ENCODE peak calls at places on chromosomes 6 and 20, in five cellular contexts. One of them, this sample, is unnamed.

GRCh38 chr6:70385931-70386330 is 27.4 kb upstream of the FAM135A start:
- DNase-seq in mesenchymal stem cell: no peak
- DNase-seq in CD4-positive, CD25-positive, alpha-beta regulatory T cell: no peak
- DNase-seq in kidney epithelial cell: no peak
- DNase-seq in cardiac muscle cell: no peak
- DNase-seq in this sample: no peak

GRCh38 chr6:35764238-35764896 is 12.0 kb upstream of the CLPSL2 start:
- DNase-seq in mesenchymal stem cell: no peak
- DNase-seq in CD4-positive, CD25-positive, alpha-beta regulatory T cell: no peak
- DNase-seq in cardiac muscle cell: peak; percentile 36
- DNase-seq in kidney epithelial cell: no peak
- DNase-seq in this sample: no peak

GRCh38 chr6:169047345-169047744 is 206.3 kb downstream of the THBS2 start:
- DNase-seq in mesenchymal stem cell: no peak
- DNase-seq in CD4-positive, CD25-positive, alpha-beta regulatory T cell: no peak
- DNase-seq in kidney epithelial cell: no peak
- DNase-seq in cardiac muscle cell: no peak
- DNase-seq in this sample: no peak

GRCh38 chr6:105493776-105494175 is 90.9 kb upstream of the PREP start:
- DNase-seq in kidney epithelial cell: no peak
- DNase-seq in CD4-positive, CD25-positive, alpha-beta regulatory T cell: no peak
- DNase-seq in cardiac muscle cell: no peak
- DNase-seq in mesenchymal stem cell: no peak
- DNase-seq in this sample: no peak

GRCh38 chr6:55379895-55380294 is 52.6 kb downstream of the GFRAL start:
- DNase-seq in CD4-positive, CD25-positive, alpha-beta regulatory T cell: no peak
- DNase-seq in mesenchymal stem cell: peak; percentile 24
- DNase-seq in kidney epithelial cell: no peak
- DNase-seq in cardiac muscle cell: no peak
- DNase-seq in this sample: no peak

GRCh38 chr20:913306-913849 is 2.8 kb downstream of the ANGPT4 start:
- DNase-seq in cardiac muscle cell: no peak
- DNase-seq in mesenchymal stem cell: no peak
- DNase-seq in kidney epithelial cell: no peak
- DNase-seq in CD4-positive, CD25-positive, alpha-beta regulatory T cell: no peak
- DNase-seq in this sample: no peak

GRCh38 chr20:23205221-23205620 is 119.1 kb upstream of the CD93 start:
- DNase-seq in kidney epithelial cell: no peak
- DNase-seq in mesenchymal stem cell: no peak
- DNase-seq in cardiac muscle cell: no peak
- DNase-seq in CD4-positive, CD25-positive, alpha-beta regulatory T cell: no peak
- DNase-seq in this sample: no peak

GRCh38 chr6:137416376-137417109 is 77.7 kb downstream of the OLIG3 start:
- DNase-seq in cardiac muscle cell: peak; percentile 46
- DNase-seq in CD4-positive, CD25-positive, alpha-beta regulatory T cell: no peak
- DNase-seq in mesenchymal stem cell: peak; percentile 74
- DNase-seq in kidney epithelial cell: no peak
- DNase-seq in this sample: no peak

GRCh38 chr6:139508023-139508422 is 133.6 kb upstream of the CITED2 start:
- DNase-seq in kidney epithelial cell: no peak
- DNase-seq in mesenchymal stem cell: peak; percentile 23
- DNase-seq in CD4-positive, CD25-positive, alpha-beta regulatory T cell: no peak
- DNase-seq in cardiac muscle cell: no peak
- DNase-seq in this sample: no peak

GRCh38 chr6:47665112-47665511 is 33.3 kb upstream of the ADGRF4 start:
- DNase-seq in CD4-positive, CD25-positive, alpha-beta regulatory T cell: no peak
- DNase-seq in mesenchymal stem cell: no peak
- DNase-seq in kidney epithelial cell: no peak
- DNase-seq in cardiac muscle cell: no peak
- DNase-seq in this sample: no peak

GRCh38 chr20:17024513-17025105 is 202.2 kb upstream of the PCSK2 start:
- DNase-seq in CD4-positive, CD25-positive, alpha-beta regulatory T cell: no peak
- DNase-seq in cardiac muscle cell: no peak
- DNase-seq in mesenchymal stem cell: peak; percentile 61
- DNase-seq in kidney epithelial cell: peak; percentile 5
- DNase-seq in this sample: no peak

GRCh38 chr20:11687546-11688292 is 230.0 kb upstream of the BTBD3 start:
- DNase-seq in cardiac muscle cell: no peak
- DNase-seq in CD4-positive, CD25-positive, alpha-beta regulatory T cell: no peak
- DNase-seq in kidney epithelial cell: peak; percentile 69
- DNase-seq in mesenchymal stem cell: no peak
- DNase-seq in this sample: peak; percentile 43

GRCh38 chr20:53091789-53092188 is 119.6 kb downstream of the TSHZ2 start:
- DNase-seq in CD4-positive, CD25-positive, alpha-beta regulatory T cell: no peak
- DNase-seq in mesenchymal stem cell: no peak
- DNase-seq in kidney epithelial cell: no peak
- DNase-seq in cardiac muscle cell: no peak
- DNase-seq in this sample: no peak

GRCh38 chr6:140809694-140810101 is 1323.0 kb upstream of the GJE1 start:
- DNase-seq in CD4-positive, CD25-positive, alpha-beta regulatory T cell: no peak
- DNase-seq in kidney epithelial cell: no peak
- DNase-seq in mesenchymal stem cell: peak; percentile 59
- DNase-seq in cardiac muscle cell: no peak
- DNase-seq in this sample: no peak

GRCh38 chr6:25706314-25707014 is 48.1 kb upstream of the SLC17A4 start:
- DNase-seq in CD4-positive, CD25-positive, alpha-beta regulatory T cell: no peak
- DNase-seq in kidney epithelial cell: no peak
- DNase-seq in cardiac muscle cell: peak; percentile 53
- DNase-seq in mesenchymal stem cell: peak; percentile 2
- DNase-seq in this sample: no peak

GRCh38 chr6:51929934-51930574 is 157.4 kb downstream of the PKHD1 start:
- DNase-seq in mesenchymal stem cell: no peak
- DNase-seq in kidney epithelial cell: no peak
- DNase-seq in cardiac muscle cell: no peak
- DNase-seq in CD4-positive, CD25-positive, alpha-beta regulatory T cell: no peak
- DNase-seq in this sample: no peak

GRCh38 chr6:4253604-4254211 is 118.3 kb upstream of the ECI2 start:
- DNase-seq in cardiac muscle cell: no peak
- DNase-seq in kidney epithelial cell: no peak
- DNase-seq in mesenchymal stem cell: peak; percentile 82
- DNase-seq in CD4-positive, CD25-positive, alpha-beta regulatory T cell: no peak
- DNase-seq in this sample: no peak

GRCh38 chr6:52390361-52390727 is 28.4 kb downstream of the PAQR8 start:
- DNase-seq in cardiac muscle cell: no peak
- DNase-seq in kidney epithelial cell: peak; percentile 62
- DNase-seq in mesenchymal stem cell: peak; percentile 78
- DNase-seq in CD4-positive, CD25-positive, alpha-beta regulatory T cell: peak; percentile 82
- DNase-seq in this sample: no peak

GRCh38 chr6:167707686-167708500 is 118.8 kb upstream of the AFDN start:
- DNase-seq in kidney epithelial cell: peak; percentile 35
- DNase-seq in CD4-positive, CD25-positive, alpha-beta regulatory T cell: no peak
- DNase-seq in mesenchymal stem cell: no peak
- DNase-seq in cardiac muscle cell: no peak
- DNase-seq in this sample: no peak

GRCh38 chr6:29675561-29675960 is 5.4 kb downstream of the ZFP57 start:
- DNase-seq in CD4-positive, CD25-positive, alpha-beta regulatory T cell: no peak
- DNase-seq in cardiac muscle cell: no peak
- DNase-seq in kidney epithelial cell: no peak
- DNase-seq in mesenchymal stem cell: no peak
- DNase-seq in this sample: no peak

GRCh38 chr6:2963756-2964155 is 7.6 kb downstream of the SERPINB6 start:
- DNase-seq in kidney epithelial cell: no peak
- DNase-seq in mesenchymal stem cell: no peak
- DNase-seq in CD4-positive, CD25-positive, alpha-beta regulatory T cell: no peak
- DNase-seq in cardiac muscle cell: no peak
- DNase-seq in this sample: no peak

GRCh38 chr20:61163027-61163426 is 89.0 kb upstream of the CDH4 start:
- DNase-seq in CD4-positive, CD25-positive, alpha-beta regulatory T cell: no peak
- DNase-seq in cardiac muscle cell: no peak
- DNase-seq in kidney epithelial cell: no peak
- DNase-seq in mesenchymal stem cell: no peak
- DNase-seq in this sample: no peak

GRCh38 chr20:9360427-9360826 is 154.0 kb upstream of the LAMP5 start:
- DNase-seq in mesenchymal stem cell: no peak
- DNase-seq in kidney epithelial cell: no peak
- DNase-seq in cardiac muscle cell: no peak
- DNase-seq in CD4-positive, CD25-positive, alpha-beta regulatory T cell: no peak
- DNase-seq in this sample: no peak

GRCh38 chr20:32325706-32326506 is 32.2 kb upstream of the ASXL1 start:
- DNase-seq in kidney epithelial cell: no peak
- DNase-seq in CD4-positive, CD25-positive, alpha-beta regulatory T cell: no peak
- DNase-seq in cardiac muscle cell: no peak
- DNase-seq in mesenchymal stem cell: peak; percentile 86
- DNase-seq in this sample: no peak

GRCh38 chr20:48384147-48384818 is 443.5 kb downstream of the PREX1 start:
- DNase-seq in cardiac muscle cell: no peak
- DNase-seq in kidney epithelial cell: no peak
- DNase-seq in CD4-positive, CD25-positive, alpha-beta regulatory T cell: no peak
- DNase-seq in mesenchymal stem cell: no peak
- DNase-seq in this sample: no peak

GRCh38 chr20:42978184-42978974 is 211.3 kb downstream of the PTPRT start:
- DNase-seq in CD4-positive, CD25-positive, alpha-beta regulatory T cell: no peak
- DNase-seq in cardiac muscle cell: no peak
- DNase-seq in mesenchymal stem cell: no peak
- DNase-seq in kidney epithelial cell: no peak
- DNase-seq in this sample: no peak

GRCh38 chr6:118306640-118307238 is 241.4 kb upstream of the PLN start:
- DNase-seq in cardiac muscle cell: no peak
- DNase-seq in kidney epithelial cell: no peak
- DNase-seq in mesenchymal stem cell: no peak
- DNase-seq in CD4-positive, CD25-positive, alpha-beta regulatory T cell: no peak
- DNase-seq in this sample: no peak

GRCh38 chr6:109449789-109450673 is 5.5 kb downstream of the MICAL1 start:
- DNase-seq in CD4-positive, CD25-positive, alpha-beta regulatory T cell: peak; percentile 51
- DNase-seq in mesenchymal stem cell: no peak
- DNase-seq in cardiac muscle cell: no peak
- DNase-seq in kidney epithelial cell: no peak
- DNase-seq in this sample: no peak

GRCh38 chr20:8780926-8781325 is 288.0 kb upstream of the PLCB4 start:
- DNase-seq in cardiac muscle cell: no peak
- DNase-seq in mesenchymal stem cell: no peak
- DNase-seq in kidney epithelial cell: no peak
- DNase-seq in CD4-positive, CD25-positive, alpha-beta regulatory T cell: no peak
- DNase-seq in this sample: no peak

GRCh38 chr6:42338573-42339218 is 113.0 kb downstream of the TRERF1 start:
- DNase-seq in cardiac muscle cell: no peak
- DNase-seq in mesenchymal stem cell: peak; percentile 98
- DNase-seq in CD4-positive, CD25-positive, alpha-beta regulatory T cell: no peak
- DNase-seq in kidney epithelial cell: peak; percentile 87
- DNase-seq in this sample: no peak

DNA sequence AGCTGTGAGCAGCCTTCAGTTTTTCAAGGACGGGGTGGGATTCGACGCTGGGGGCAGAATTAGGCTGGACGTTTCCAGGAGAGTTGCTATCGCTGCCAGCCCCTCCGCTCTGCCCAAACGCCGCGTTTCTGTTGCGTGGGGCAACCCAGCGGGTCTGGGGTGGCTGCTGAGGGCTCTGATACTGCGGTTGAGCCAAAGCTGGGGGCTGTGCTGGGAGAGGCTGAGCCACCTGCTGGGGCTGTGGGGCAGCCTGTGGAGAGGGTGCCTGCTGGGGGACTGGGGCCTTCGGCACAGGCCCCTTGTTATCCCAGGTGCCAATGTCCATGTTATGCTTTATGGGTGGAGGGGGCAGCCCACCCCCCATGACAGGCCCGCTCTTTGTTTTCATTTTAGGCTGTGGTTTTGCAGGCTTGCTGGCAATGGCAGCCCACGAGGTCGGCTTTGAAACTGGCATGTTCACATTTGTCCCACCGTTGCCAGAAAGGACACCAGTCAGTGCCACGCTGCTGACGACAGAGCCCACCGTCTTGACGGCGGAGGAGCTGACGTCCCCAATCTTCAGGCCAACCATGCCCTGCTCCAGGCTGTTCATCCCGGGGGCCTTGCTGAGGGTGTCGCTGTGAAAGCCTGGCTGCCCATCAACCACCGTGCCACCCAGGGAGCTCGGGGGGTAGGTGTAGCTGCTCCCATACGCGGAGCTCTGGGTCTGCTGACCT is 13.0 kb downstream of the YTHDF1 start:
- DNase-seq in cardiac muscle cell: no peak
- DNase-seq in mesenchymal stem cell: no peak
- DNase-seq in CD4-positive, CD25-positive, alpha-beta regulatory T cell: no peak
- DNase-seq in kidney epithelial cell: no peak
- DNase-seq in this sample: no peak
- H3K36me3 ChIP-seq in cardiac muscle cell: peaks cover 27% of the 10 kb centered on the region
- H3K36me3 ChIP-seq in mesenchymal stem cell: peaks cover 65% of the 10 kb centered on the region
- H3K36me3 ChIP-seq in CD4-positive, CD25-positive, alpha-beta regulatory T cell: peaks cover 66% of the 10 kb centered on the region
- H3K36me3 ChIP-seq in kidney epithelial cell: peaks cover 2% of the 10 kb centered on the region
- H3K36me3 ChIP-seq in this sample: peaks cover 33% of the 10 kb centered on the region

DNA sequence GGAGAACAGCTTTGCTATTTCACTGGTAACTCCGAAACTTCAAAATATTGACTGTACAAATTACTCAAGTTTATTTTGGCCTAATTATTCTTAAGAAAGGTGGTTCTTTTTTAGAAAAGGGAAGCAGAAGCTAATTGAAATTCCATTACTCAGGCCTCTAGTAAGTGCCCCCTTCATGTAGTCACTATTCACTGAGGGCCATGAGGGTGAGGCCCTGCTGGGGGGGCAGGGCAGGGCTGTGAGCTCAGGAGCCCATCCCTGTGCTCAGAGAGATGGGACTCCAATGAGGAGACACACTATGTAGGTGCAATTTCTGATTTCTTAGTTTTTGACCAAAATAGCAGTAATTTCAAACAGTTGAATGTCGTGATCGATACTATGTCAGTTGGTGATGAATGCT is 139.8 kb downstream of the MAP3K4 start:
- DNase-seq in mesenchymal stem cell: no peak
- DNase-seq in kidney epithelial cell: no peak
- DNase-seq in cardiac muscle cell: no peak
- DNase-seq in CD4-positive, CD25-positive, alpha-beta regulatory T cell: no peak
- DNase-seq in this sample: no peak
- H3K36me3 ChIP-seq in mesenchymal stem cell: peaks cover 76% of the 10 kb centered on the region
- H3K36me3 ChIP-seq in kidney epithelial cell: no peaks in the 10 kb centered on the region
- H3K36me3 ChIP-seq in cardiac muscle cell: peaks cover 5% of the 10 kb centered on the region
- H3K36me3 ChIP-seq in CD4-positive, CD25-positive, alpha-beta regulatory T cell: peaks cover 10% of the 10 kb centered on the region
- H3K36me3 ChIP-seq in this sample: no peaks in the 10 kb centered on the region

GRCh38 chr20:50151034-50151743 is 2.3 kb downstream of the PEDS1 start:
- DNase-seq in mesenchymal stem cell: peak; percentile 38
- DNase-seq in CD4-positive, CD25-positive, alpha-beta regulatory T cell: no peak
- DNase-seq in cardiac muscle cell: no peak
- DNase-seq in kidney epithelial cell: no peak
- DNase-seq in this sample: peak; percentile 60
- H3K36me3 ChIP-seq in mesenchymal stem cell: peaks cover 41% of the 10 kb centered on the region
- H3K36me3 ChIP-seq in CD4-positive, CD25-positive, alpha-beta regulatory T cell: peaks cover 7% of the 10 kb centered on the region
- H3K36me3 ChIP-seq in cardiac muscle cell: no peaks in the 10 kb centered on the region
- H3K36me3 ChIP-seq in kidney epithelial cell: no peaks in the 10 kb centered on the region
- H3K36me3 ChIP-seq in this sample: no peaks in the 10 kb centered on the region

DNA sequence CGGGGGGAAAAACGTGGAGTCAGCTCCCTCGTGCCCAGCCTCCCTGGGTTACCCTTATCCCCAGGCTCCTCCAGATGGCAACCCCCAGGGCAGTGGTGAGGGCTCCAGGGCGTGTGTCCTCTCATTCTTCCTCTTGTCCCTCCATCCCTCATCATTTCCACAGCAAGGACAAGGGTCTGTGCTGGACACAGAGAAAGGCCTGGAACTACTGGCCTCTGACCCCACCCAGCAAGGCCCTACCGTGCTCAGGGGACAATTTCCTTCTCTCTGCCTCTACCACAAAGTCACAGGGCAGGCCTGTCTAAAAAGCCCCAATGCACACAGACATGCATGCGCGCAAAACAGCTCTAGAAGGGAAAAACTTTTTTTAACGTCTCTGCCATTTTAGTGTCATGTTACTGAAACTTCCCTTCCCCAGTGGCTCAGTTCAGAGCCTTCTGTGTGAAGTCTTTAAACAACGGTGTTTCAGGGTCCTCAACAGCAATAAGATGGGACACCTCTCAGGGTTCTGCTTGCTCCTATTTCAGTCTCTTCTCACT is 1.1 kb upstream of the SLC35B2 start:
- DNase-seq in mesenchymal stem cell: no peak
- DNase-seq in kidney epithelial cell: no peak
- DNase-seq in cardiac muscle cell: no peak
- DNase-seq in CD4-positive, CD25-positive, alpha-beta regulatory T cell: no peak
- DNase-seq in this sample: no peak
- H3K36me3 ChIP-seq in mesenchymal stem cell: peaks cover 53% of the 10 kb centered on the region
- H3K36me3 ChIP-seq in kidney epithelial cell: peaks cover 6% of the 10 kb centered on the region
- H3K36me3 ChIP-seq in cardiac muscle cell: peaks cover 24% of the 10 kb centered on the region
- H3K36me3 ChIP-seq in CD4-positive, CD25-positive, alpha-beta regulatory T cell: peaks cover 42% of the 10 kb centered on the region
- H3K36me3 ChIP-seq in this sample: no peaks in the 10 kb centered on the region

This sample was measured in pancreas.